ENCODE peak calls at places on chromosomes 4 and X, in four cellular contexts. One of them, this sample, is unnamed. For H3K79me2, the result is how much of the 10 kb centered on the place peaks cover.

GRCh38 chr4:67051000-67051789 is 494.1 kb downstream of the CENPC start:
- DNase-seq in H9: no peak
- DNase-seq in H1: no peak
- DNase-seq in mesendoderm: no peak
- DNase-seq in this sample: no peak

GRCh38 chr4:147518846-147519767 is 38.2 kb downstream of the EDNRA start:
- DNase-seq in H9: peak
- DNase-seq in H1: no peak
- DNase-seq in mesendoderm: peak
- DNase-seq in this sample: peak

GRCh38 chr4:15130441-15130840 is 128.2 kb downstream of the CPEB2 start:
- DNase-seq in H9: no peak
- DNase-seq in H1: no peak
- DNase-seq in mesendoderm: peak
- DNase-seq in this sample: no peak

GRCh38 chr4:86961605-86962295 is 26.9 kb downstream of the AFF1 start:
- DNase-seq in H9: no peak
- DNase-seq in H1: no peak
- DNase-seq in mesendoderm: no peak
- DNase-seq in this sample: no peak

GRCh38 chrX:44775726-44776125 is 68.1 kb upstream of the DUSP21 start:
- DNase-seq in H9: no peak
- DNase-seq in H1: no peak
- DNase-seq in mesendoderm: no peak
- DNase-seq in this sample: peak

GRCh38 chrX:114221445-114221844 is 362.4 kb upstream of the HTR2C start:
- DNase-seq in H9: no peak
- DNase-seq in H1: no peak
- DNase-seq in mesendoderm: no peak
- DNase-seq in this sample: no peak

GRCh38 chrX:10579018-10579752 is 41.2 kb downstream of the MID1 start:
- DNase-seq in H9: no peak
- DNase-seq in H1: no peak
- DNase-seq in mesendoderm: peak
- DNase-seq in this sample: peak

GRCh38 chr4:113675731-113676707 is 85.5 kb downstream of the CAMK2D start:
- DNase-seq in H9: no peak
- DNase-seq in H1: no peak
- DNase-seq in mesendoderm: no peak
- DNase-seq in this sample: no peak

GRCh38 chr4:166324321-166324720 is 451.3 kb downstream of the TLL1 start:
- DNase-seq in H9: peak
- DNase-seq in H1: no peak
- DNase-seq in mesendoderm: peak
- DNase-seq in this sample: peak

GRCh38 chr4:128596115-128596514 is 213.4 kb upstream of the JADE1 start:
- DNase-seq in H9: no peak
- DNase-seq in H1: no peak
- DNase-seq in mesendoderm: no peak
- DNase-seq in this sample: no peak

GRCh38 chr4:82748176-82748575 is 50.4 kb downstream of the SCD5 start:
- DNase-seq in H9: no peak
- DNase-seq in H1: no peak
- DNase-seq in mesendoderm: no peak
- DNase-seq in this sample: no peak

GRCh38 chr4:98260047-98260578 is 1.1 kb upstream of the RAP1GDS1 start:
- DNase-seq in H9: peak
- DNase-seq in H1: no peak
- DNase-seq in mesendoderm: peak
- DNase-seq in this sample: no peak

GRCh38 chr4:88008133-88008621 is 742 bp downstream of the PKD2 start:
- DNase-seq in H9: peak
- DNase-seq in H1: no peak
- DNase-seq in mesendoderm: peak
- DNase-seq in this sample: peak

GRCh38 chr4:70280567-70280966 is 38.2 kb downstream of the CSN3 start:
- DNase-seq in H9: no peak
- DNase-seq in H1: no peak
- DNase-seq in mesendoderm: no peak
- DNase-seq in this sample: no peak

GRCh38 chr4:110639207-110640092 is 16.6 kb upstream of the PITX2 start:
- DNase-seq in H9: peak
- DNase-seq in H1: no peak
- DNase-seq in mesendoderm: peak
- DNase-seq in this sample: no peak

GRCh38 chrX:15143050-15143824 is 126.6 kb downstream of the ASB9 start:
- DNase-seq in H9: peak
- DNase-seq in H1: no peak
- DNase-seq in mesendoderm: peak
- DNase-seq in this sample: peak

GRCh38 chr4:41363384-41363981 is 106.8 kb downstream of the UCHL1 start:
- DNase-seq in H9: peak
- DNase-seq in H1: no peak
- DNase-seq in mesendoderm: peak
- DNase-seq in this sample: peak

GRCh38 chrX:69119122-69119521 is 46.1 kb downstream of the PJA1 start:
- DNase-seq in H9: peak
- DNase-seq in H1: no peak
- DNase-seq in mesendoderm: peak
- DNase-seq in this sample: no peak

GRCh38 chr4:172996571-172997216 is 171.9 kb upstream of the GALNT7 start:
- DNase-seq in H9: no peak
- DNase-seq in H1: no peak
- DNase-seq in mesendoderm: no peak
- DNase-seq in this sample: no peak

GRCh38 chr4:157992038-157992706 is 180.7 kb downstream of the GASK1B start:
- DNase-seq in H9: no peak
- DNase-seq in H1: no peak
- DNase-seq in mesendoderm: peak
- DNase-seq in this sample: peak

GRCh38 chr4:19508442-19508841 is 743.3 kb upstream of the SLIT2 start:
- DNase-seq in H9: no peak
- DNase-seq in H1: no peak
- DNase-seq in mesendoderm: no peak
- DNase-seq in this sample: no peak

GRCh38 chr4:184958127-184958806 is 60.0 kb upstream of the HELT start:
- DNase-seq in H9: peak
- DNase-seq in H1: no peak
- DNase-seq in mesendoderm: no peak
- DNase-seq in this sample: no peak

GRCh38 chr4:17230727-17231126 is 281.2 kb downstream of the QDPR start:
- DNase-seq in H9: no peak
- DNase-seq in H1: no peak
- DNase-seq in mesendoderm: no peak
- DNase-seq in this sample: no peak

GRCh38 chr4:17236686-17237085 is 275.2 kb downstream of the QDPR start:
- DNase-seq in H9: no peak
- DNase-seq in H1: no peak
- DNase-seq in mesendoderm: no peak
- DNase-seq in this sample: peak

GRCh38 chr4:17238633-17239032 is 273.3 kb downstream of the QDPR start:
- DNase-seq in H9: no peak
- DNase-seq in H1: no peak
- DNase-seq in mesendoderm: no peak
- DNase-seq in this sample: no peak

GRCh38 chr4:17234678-17235077 is 277.2 kb downstream of the QDPR start:
- DNase-seq in H9: no peak
- DNase-seq in H1: no peak
- DNase-seq in mesendoderm: no peak
- DNase-seq in this sample: no peak

DNA sequence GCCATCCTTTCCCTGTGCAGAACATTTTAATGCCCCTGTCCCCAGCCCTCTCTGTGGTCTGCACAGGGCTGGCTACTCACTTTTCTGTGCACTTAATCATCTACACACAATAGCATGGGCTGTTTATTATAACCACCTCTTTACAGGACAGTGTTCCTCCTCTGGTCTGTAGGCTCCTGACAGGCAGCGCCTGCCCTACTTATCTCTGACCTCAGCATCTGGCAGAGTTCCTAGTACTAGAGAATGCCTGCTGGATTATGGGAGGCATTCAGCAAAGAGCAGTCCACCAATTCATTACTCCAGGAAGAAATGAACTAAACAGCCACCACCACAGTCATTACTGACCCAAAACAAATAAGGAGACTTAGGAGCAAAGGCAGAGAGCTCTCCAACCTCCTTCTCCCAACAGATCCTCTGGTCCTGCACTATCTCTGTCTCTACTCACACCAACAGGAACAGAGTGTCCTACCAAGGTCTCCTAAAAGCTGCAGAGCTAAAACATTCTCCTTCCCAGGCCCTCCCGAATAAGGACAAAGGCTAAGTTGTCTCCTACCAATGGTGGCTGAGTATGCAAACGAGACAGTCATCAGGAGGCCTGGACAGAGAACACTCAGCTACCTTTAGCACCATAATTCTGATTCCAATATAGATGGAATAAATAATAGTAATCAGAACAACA is 279.2 kb downstream of the QDPR start:
- DNase-seq in H9: no peak
- DNase-seq in H1: no peak
- DNase-seq in mesendoderm: no peak
- DNase-seq in this sample: no peak
- H2AK5ac ChIP-seq in H9: no peak
- H2AK5ac ChIP-seq in H1: no peak
- H2AK5ac ChIP-seq in mesendoderm: no peak
- H2AK5ac ChIP-seq in this sample: no peak

DNA sequence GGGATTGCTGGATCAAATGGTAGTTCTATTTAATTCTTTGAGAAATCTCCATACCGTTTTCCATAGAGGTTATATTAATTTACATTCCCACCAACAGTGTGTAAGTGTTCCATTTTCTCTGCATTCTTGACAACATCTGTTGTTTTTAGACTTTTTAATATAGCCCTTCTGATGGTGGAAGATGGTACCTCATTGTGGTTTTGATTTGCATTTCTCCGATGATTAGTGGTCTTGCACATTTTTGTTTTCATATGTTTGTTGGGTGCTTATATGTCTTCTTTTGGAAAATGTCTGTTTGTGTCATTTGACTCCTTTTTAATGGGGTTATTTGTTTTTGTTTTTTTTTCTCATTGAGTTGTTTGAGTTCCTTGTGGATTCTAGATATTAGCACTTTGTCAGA is 75.3 kb upstream of the PUDP start:
- DNase-seq in H9: no peak
- DNase-seq in H1: no peak
- DNase-seq in mesendoderm: no peak
- DNase-seq in this sample: no peak
- H3K79me2 ChIP-seq in H9: under half
- H3K79me2 ChIP-seq in H1: under half
- H3K79me2 ChIP-seq in mesendoderm: under half
- H3K79me2 ChIP-seq in this sample: under half

GRCh38 chr4:159904906-159905305 is 802.0 kb downstream of the RAPGEF2 start:
- DNase-seq in H9: no peak
- DNase-seq in H1: no peak
- DNase-seq in mesendoderm: no peak
- DNase-seq in this sample: no peak
- H2AK5ac ChIP-seq in H9: no peak
- H2AK5ac ChIP-seq in H1: no peak
- H2AK5ac ChIP-seq in mesendoderm: no peak
- H2AK5ac ChIP-seq in this sample: no peak

GRCh38 chr4:139455187-139455586 is 1.3 kb downstream of the RAB33B start:
- DNase-seq in H9: no peak
- DNase-seq in H1: no peak
- DNase-seq in mesendoderm: peak
- DNase-seq in this sample: no peak

GRCh38 chr4:139453041-139453370 is 915 bp upstream of the RAB33B start:
- DNase-seq in H9: no peak
- DNase-seq in H1: no peak
- DNase-seq in mesendoderm: peak
- DNase-seq in this sample: peak

GRCh38 chr4:139454646-139455045 is 725 bp downstream of the RAB33B start:
- DNase-seq in H9: no peak
- DNase-seq in H1: no peak
- DNase-seq in mesendoderm: no peak
- DNase-seq in this sample: no peak

GRCh38 chr4:139453371-139454110 is 380 bp upstream of the RAB33B start:
- DNase-seq in H9: peak
- DNase-seq in H1: peak
- DNase-seq in mesendoderm: peak
- DNase-seq in this sample: peak

DNA sequence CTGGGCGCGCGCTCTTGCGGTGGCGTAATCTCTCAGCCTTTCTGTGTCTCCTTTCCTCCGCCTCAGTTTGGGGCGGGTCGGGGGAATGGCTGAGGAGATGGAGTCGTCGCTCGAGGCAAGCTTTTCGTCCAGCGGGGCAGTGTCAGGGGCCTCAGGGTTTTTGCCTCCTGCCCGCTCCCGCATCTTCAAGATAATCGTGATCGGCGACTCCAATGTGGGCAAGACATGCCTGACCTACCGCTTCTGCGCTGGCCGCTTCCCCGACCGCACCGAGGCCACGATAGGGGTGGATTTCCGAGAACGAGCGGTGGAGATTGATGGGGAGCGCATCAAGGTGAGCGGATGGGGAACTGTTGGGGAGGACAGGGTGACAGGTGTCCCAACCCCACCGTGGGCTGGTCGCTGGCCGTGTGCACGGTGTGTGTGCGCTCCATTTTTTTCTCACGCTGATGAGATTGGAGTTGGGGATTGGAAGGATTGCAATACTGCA is at the start of gene RAB33B:
- DNase-seq in H9: no peak
- DNase-seq in H1: no peak
- DNase-seq in mesendoderm: no peak
- DNase-seq in this sample: peak
- H3K79me2 ChIP-seq in H9: under half
- H3K79me2 ChIP-seq in H1: half or more
- H3K79me2 ChIP-seq in mesendoderm: under half
- H3K79me2 ChIP-seq in this sample: under half

DNA sequence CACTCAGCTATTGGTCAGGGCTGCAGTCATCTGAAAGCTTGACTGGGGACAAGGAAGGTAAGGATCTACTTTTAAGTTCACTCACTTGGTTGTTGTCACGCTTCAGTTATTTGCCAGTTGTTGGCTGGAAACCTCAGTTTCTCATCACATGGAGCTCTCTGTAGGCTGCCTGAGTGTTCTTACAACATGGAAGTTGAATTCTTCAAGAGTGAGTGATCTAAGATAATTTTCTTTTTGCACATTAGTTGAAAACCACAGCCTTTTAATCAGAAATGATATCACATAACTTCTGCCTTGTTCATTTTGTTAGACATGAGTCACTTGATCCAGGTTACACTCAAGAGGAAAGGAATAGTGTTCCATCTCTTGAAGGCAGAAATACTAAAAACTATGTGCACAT is 552.7 kb downstream of the RAPGEF2 start:
- DNase-seq in H9: no peak
- DNase-seq in H1: no peak
- DNase-seq in mesendoderm: no peak
- DNase-seq in this sample: peak
- H2AK5ac ChIP-seq in H9: no peak
- H2AK5ac ChIP-seq in H1: no peak
- H2AK5ac ChIP-seq in mesendoderm: no peak
- H2AK5ac ChIP-seq in this sample: no peak

GRCh38 chrX:150575415-150575814 is 7.0 kb downstream of the MTM1 start:
- DNase-seq in H9: no peak
- DNase-seq in H1: no peak
- DNase-seq in mesendoderm: no peak
- DNase-seq in this sample: peak
- H3K79me2 ChIP-seq in H9: under half
- H3K79me2 ChIP-seq in H1: under half
- H3K79me2 ChIP-seq in mesendoderm: under half
- H3K79me2 ChIP-seq in this sample: under half

GRCh38 chr4:8085491-8086479 is 72.8 kb downstream of the ABLIM2 start:
- DNase-seq in H9: peak
- DNase-seq in H1: no peak
- DNase-seq in mesendoderm: peak
- DNase-seq in this sample: no peak
- H2AK5ac ChIP-seq in H9: no peak
- H2AK5ac ChIP-seq in H1: no peak
- H2AK5ac ChIP-seq in mesendoderm: no peak
- H2AK5ac ChIP-seq in this sample: no peak